ENCODE peak calls at places on chromosomes 13 and 19, in four cellular contexts. A is SK-N-SH, Q is OCI-LY7, F is PC-3. T is an unnamed sample.

GRCh38 chr13:113834496-113835200 is 29.2 kb downstream of the GAS6 start:
- DNase-seq in A (no peak), Q (no peak), F (no peak), T (no peak)

GRCh38 chr19:46579286-46579944 is 21.7 kb upstream of the CALM3 start:
- DNase-seq in Q (peak), A (peak), F (peak), T (no peak)

GRCh38 chr19:46881092-46881491 is 20.3 kb downstream of the ARHGAP35 start:
- DNase-seq in F (no peak), Q (no peak), A (no peak), T (peak)

GRCh38 chr13:59269476-59269875 is 894.3 kb downstream of the DIAPH3 start:
- DNase-seq in A (no peak), Q (no peak), F (no peak), T (no peak)

GRCh38 chr19:30733826-30734550 is 361.8 kb downstream of the ZNF536 start:
- DNase-seq in A (peak), Q (no peak), F (no peak), T (peak)

GRCh38 chr13:80161896-80162295 is 179.0 kb downstream of the SPRY2 start:
- DNase-seq in F (no peak), A (no peak), Q (no peak), T (no peak)

GRCh38 chr19:18117692-18118378 is 20.3 kb downstream of the MAST3 start:
- DNase-seq in Q (peak), A (peak), F (peak), T (peak)

GRCh38 chr13:27953671-27954405 is 15.3 kb downstream of the CDX2 start:
- DNase-seq in F (peak), A (peak), Q (no peak), T (peak)

GRCh38 chr19:12448808-12449207 is 8.0 kb upstream of the ZNF443 start:
- DNase-seq in Q (no peak), A (no peak), F (no peak), T (no peak)

GRCh38 chr19:12450817-12451216 is 10.0 kb upstream of the ZNF443 start:
- DNase-seq in F (no peak), A (no peak), Q (no peak), T (no peak)

DNA sequence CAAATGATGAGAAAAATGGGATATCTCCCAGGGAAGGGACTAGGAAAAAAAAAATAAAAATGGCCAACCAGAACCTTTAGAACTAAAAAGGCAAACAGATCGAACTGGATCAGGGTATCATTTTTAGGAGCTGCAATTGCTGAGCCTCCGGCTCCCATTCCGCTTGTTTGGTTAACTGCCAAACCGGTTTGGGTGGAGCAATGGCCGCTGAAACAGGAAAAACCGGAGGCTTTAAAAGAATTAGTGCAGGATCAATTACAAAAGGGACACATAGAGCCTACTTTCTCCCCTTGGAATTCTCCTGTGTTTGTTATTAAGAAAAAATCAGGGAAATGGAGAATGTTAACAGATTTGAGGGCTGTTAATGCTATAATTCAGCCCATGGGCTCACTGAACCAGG is 12.7 kb upstream of the ZNF443 start:
- DNase-seq in Q (no peak), A (no peak), F (peak), T (no peak)
- TF ChIP-seq EZH2phosphoT487 in Q (no peak), A (no peak), F (no peak), T (no peak)

DNA sequence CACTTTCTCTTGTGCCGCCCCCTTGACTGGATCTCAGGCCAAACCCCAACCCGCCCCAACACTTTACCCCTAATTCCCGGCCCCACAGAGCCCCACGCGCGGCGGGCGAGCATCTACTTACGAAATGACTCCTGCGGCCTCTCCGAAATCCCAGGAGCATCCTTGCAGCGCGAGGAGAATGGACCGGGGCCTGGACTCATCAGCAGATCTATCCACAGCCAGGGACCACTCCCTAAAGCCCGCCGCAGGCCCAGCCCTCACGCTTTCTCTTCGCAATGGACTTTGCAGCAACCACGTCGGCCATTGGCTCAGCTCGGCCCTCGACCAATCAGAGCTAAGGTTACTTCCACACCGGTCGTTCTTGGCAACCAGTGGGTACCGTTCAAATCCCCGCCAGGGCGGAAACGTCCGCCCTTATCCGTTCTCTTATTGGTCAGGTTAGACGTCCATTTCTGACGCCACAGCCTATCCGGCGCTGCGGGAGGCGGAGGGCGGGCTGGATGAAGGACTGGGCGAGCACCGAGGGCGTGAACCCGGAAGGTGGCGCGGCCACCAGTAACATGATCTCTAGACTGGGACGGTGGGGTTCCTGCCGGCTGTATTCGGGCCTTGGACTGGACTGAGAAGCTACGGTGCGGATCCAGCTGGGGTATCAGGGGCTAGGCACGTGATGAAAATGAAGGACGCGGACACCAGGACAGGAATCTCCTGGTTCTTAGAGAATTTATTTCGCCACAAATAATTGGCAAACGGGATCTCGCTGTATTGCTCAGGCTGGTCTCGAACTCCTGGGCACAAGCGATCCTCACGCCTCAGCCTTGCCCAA is at the start of the genes CEP89 and FAAP24:
- DNase-seq in Q (peak), A (peak), F (peak), T (peak)
- TF ChIP-seq CTCF in Q (no peak), A (no peak), F (no peak), T (no peak)

DNA sequence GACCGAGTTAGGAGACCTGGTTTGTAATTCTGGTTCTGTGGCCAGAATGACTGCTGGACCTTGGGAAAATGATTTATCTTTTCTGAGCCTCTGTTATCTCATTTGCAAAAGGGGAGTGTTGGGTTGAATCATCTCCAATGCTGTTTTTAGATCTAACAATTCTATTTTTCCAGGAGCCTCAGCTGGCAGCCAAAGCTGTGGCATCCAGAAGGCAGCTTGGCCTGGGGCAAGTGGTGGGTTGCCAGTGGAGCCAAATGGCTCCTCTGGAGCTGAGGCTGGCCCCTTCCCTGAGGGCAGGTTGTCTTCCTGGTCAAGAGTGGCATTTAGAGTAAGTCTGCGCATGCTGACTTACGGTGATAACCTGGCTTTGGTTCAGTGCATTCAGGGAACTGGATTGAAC is 21.3 kb downstream of the B3GLCT start:
- DNase-seq in F (no peak), Q (no peak), A (no peak), T (no peak)
- H2AFZ ChIP-seq in F (no peak), Q (no peak), A (no peak), T (no peak)

GRCh38 chr19:752652-753517 is 2.0 kb downstream of the MISP start:
- DNase-seq in A (no peak), F (peak), Q (no peak), T (peak)
- TF ChIP-seq EZH2phosphoT487 in A (no peak), F (no peak), Q (no peak), T (no peak)

GRCh38 chr19:2540646-2541454 is 64.9 kb downstream of the GADD45B start:
- DNase-seq in Q (no peak), A (no peak), F (peak), T (peak)
- TF ChIP-seq CTCF in Q (no peak), A (peak), F (no peak), T (no peak)

GRCh38 chr13:110308377-110309158 is 1.5 kb downstream of the COL4A2 start:
- DNase-seq in Q (no peak), F (peak), A (peak), T (peak)
- H2AFZ ChIP-seq in Q (no peak), F (peak), A (no peak), T (peak)

DNA sequence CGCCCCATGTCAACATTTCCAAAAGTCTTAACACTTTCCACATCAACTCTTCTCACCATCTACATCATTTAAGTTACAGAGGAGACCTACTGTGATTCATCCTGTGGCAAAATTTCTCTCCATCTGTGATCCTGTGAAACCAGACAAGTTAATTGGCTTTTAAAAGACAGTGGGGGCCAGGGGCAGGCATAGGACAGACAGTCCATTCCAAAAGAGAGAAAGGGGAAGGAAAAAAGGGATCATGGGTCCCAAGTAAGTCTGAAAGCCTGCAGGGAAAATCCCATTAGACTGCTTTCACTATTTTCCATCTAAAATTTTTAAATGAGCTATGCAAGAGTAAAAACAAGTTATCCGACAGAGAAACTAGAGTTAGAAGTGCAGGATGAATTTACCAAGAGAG is 121.0 kb downstream of the MRPL57 start:
- DNase-seq in Q (peak), F (no peak), A (no peak), T (no peak)
- TF ChIP-seq EZH2phosphoT487 in Q (no peak), F (no peak), A (no peak), T (no peak)

DNA sequence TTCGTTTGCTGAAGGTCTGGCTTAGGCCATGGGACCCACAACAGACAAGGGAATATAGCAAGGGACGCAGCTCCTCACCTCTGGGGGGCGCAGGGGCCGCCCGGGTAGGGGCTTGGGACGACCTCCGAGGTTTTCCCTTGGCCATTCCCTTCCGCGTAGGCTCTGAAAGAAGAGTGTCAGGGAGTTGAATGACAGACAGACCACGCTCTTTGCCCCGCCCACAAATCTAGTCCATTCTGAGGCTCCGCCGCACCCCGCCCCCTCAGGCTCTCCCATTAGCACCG is 11.4 kb upstream of the ZNF414 start:
- DNase-seq in F (no peak), Q (no peak), A (no peak), T (no peak)
- TF ChIP-seq CTCF in F (peak), Q (peak), A (peak), T (peak)